ENCODE peak calls at places on chromosomes 13 and 19, in six cellular contexts. B is aorta, I is esophagus squamous epithelium, D is mammary epithelial cell, O is body of pancreas, V is cardiac fibroblast. S is an unnamed sample.
A peak's percentile ranks its signal among the peaks of the same experiment; 100 is the strongest.

GRCh38 chr13:110124201-110124600 is 182.8 kb downstream of the COL4A1 start:
- DNase-seq in V (no peak), I (no peak), B (no peak), D (no peak), O (no peak), S (no peak)

GRCh38 chr13:29402168-29402621 is 193.3 kb downstream of the SLC7A1 start:
- DNase-seq in B (no peak), D (peak; percentile 17), V (peak; percentile 1), I (no peak), O (no peak), S (peak; percentile 18)

GRCh38 chr19:47609885-47610545 is 1.1 kb downstream of the BICRA start:
- DNase-seq in I (no peak), B (peak; percentile 66), O (peak; percentile 38), D (peak; percentile 30), V (peak; percentile 57), S (no peak)

GRCh38 chr13:95154441-95154886 is 146.8 kb downstream of the ABCC4 start:
- DNase-seq in V (peak; percentile 15), B (no peak), O (no peak), I (no peak), D (peak; percentile 50), S (no peak)

GRCh38 chr13:75489502-75490263 is 7.7 kb upstream of the TBC1D4 start:
- DNase-seq in B (no peak), V (peak; percentile 80), O (peak; percentile 23), I (no peak), D (peak; percentile 55), S (no peak)

GRCh38 chr19:18596752-18597157 is 8.2 kb downstream of the REX1BD start:
- DNase-seq in I (no peak), B (peak; percentile 63), V (peak; percentile 43), O (peak; percentile 72), D (no peak), S (no peak)

GRCh38 chr19:38975861-38976271 is 324 bp upstream of the FBXO17 start:
- DNase-seq in O (peak; percentile 21), D (no peak), B (peak; percentile 50), I (no peak), V (peak; percentile 52), S (no peak)

GRCh38 chr19:55638864-55639359 is 1.9 kb upstream of the ZNF580 start:
- DNase-seq in V (peak; percentile 38), O (no peak), D (no peak), B (peak; percentile 50), I (no peak), S (no peak)

GRCh38 chr13:100887729-100888151 is 213.1 kb upstream of the TMTC4 start:
- DNase-seq in V (peak; percentile 15), B (no peak), I (no peak), D (no peak), O (no peak), S (peak; percentile 85)

GRCh38 chr19:52022193-52022592 is 6.0 kb downstream of the ZNF614 start:
- DNase-seq in D (no peak), V (no peak), I (no peak), O (no peak), B (no peak), S (no peak)

GRCh38 chr13:86729206-86729605 is 930.0 kb upstream of the SLITRK6 start:
- DNase-seq in I (no peak), V (no peak), B (no peak), D (no peak), O (no peak), S (no peak)

GRCh38 chr19:51064534-51065220 is at the start of gene KLK13:
- DNase-seq in I (no peak), V (peak; percentile 19), B (no peak), D (peak; percentile 12), O (peak; percentile 63), S (no peak)

GRCh38 chr13:94080527-94080926 is 399.0 kb downstream of the DCT start:
- DNase-seq in D (no peak), O (no peak), B (no peak), I (no peak), V (no peak), S (no peak)

GRCh38 chr13:40812102-40812501 is 22.7 kb downstream of the SLC25A15 start:
- DNase-seq in O (no peak), B (no peak), V (no peak), I (no peak), D (no peak), S (no peak)

GRCh38 chr19:54916822-54917221 is 10.9 kb downstream of the NCR1 start:
- DNase-seq in V (no peak), B (no peak), O (no peak), D (no peak), I (no peak), S (no peak)

GRCh38 chr13:83211301-83211700 is 671.0 kb downstream of the SLITRK1 start:
- DNase-seq in B (no peak), I (no peak), O (no peak), D (no peak), V (no peak), S (no peak)

GRCh38 chr13:63605962-63606361 is 2190.3 kb upstream of the PCDH20 start:
- DNase-seq in V (no peak), O (no peak), I (no peak), B (no peak), D (no peak), S (peak; percentile 19)

GRCh38 chr19:12935071-12935470 is 1.6 kb upstream of the FARSA start:
- DNase-seq in V (no peak), B (no peak), D (no peak), I (no peak), O (no peak), S (no peak)

GRCh38 chr19:11435833-11436313 is 438 bp downstream of the PRKCSH start:
- DNase-seq in I (peak; percentile 20), O (peak; percentile 36), V (peak; percentile 33), D (no peak), B (no peak), S (no peak)

GRCh38 chr13:25455146-25455545 is 83.4 kb downstream of the ATP8A2 start:
- DNase-seq in I (no peak), V (no peak), B (no peak), O (no peak), D (peak; percentile 76), S (no peak)

GRCh38 chr13:22903925-22904324 is 276.9 kb upstream of the SGCG start:
- DNase-seq in V (no peak), B (no peak), I (no peak), D (no peak), O (no peak), S (no peak)

GRCh38 chr13:113748101-113748861 is 10.7 kb upstream of the TMEM255B start:
- DNase-seq in I (no peak), D (no peak), V (no peak), B (peak; percentile 35), O (no peak), S (no peak)

GRCh38 chr19:31592456-31592855 is 243.2 kb upstream of the TSHZ3 start:
- DNase-seq in B (no peak), D (no peak), I (no peak), V (no peak), O (no peak), S (no peak)

GRCh38 chr13:50915562-50915961 is 6.0 kb downstream of the RNASEH2B start:
- DNase-seq in O (no peak), B (no peak), V (no peak), D (no peak), I (no peak), S (no peak)

GRCh38 chr13:109867766-109868165 is 81.4 kb upstream of the IRS2 start:
- DNase-seq in O (no peak), V (no peak), B (no peak), I (no peak), D (no peak), S (no peak)

GRCh38 chr19:4584670-4585460 is 25.4 kb upstream of the SEMA6B start:
- DNase-seq in V (no peak), D (no peak), I (no peak), O (no peak), B (no peak), S (no peak)

GRCh38 chr19:34409189-34410164 is 5.3 kb downstream of the PDCD2L start:
- DNase-seq in D (no peak), O (no peak), B (no peak), V (no peak), I (no peak), S (no peak)

GRCh38 chr13:111911141-111911720 is 155.7 kb upstream of the SOX1 start:
- DNase-seq in B (no peak), V (no peak), I (no peak), D (no peak), O (peak; percentile 1), S (no peak)

GRCh38 chr13:112637017-112637801 is 49.3 kb upstream of the TUBGCP3 start:
- DNase-seq in I (no peak), O (no peak), B (no peak), D (no peak), V (no peak), S (no peak)

GRCh38 chr19:741506-742131 is 9.3 kb upstream of the MISP start:
- DNase-seq in V (peak; percentile 33), B (no peak), O (no peak), D (no peak), I (no peak), S (no peak)

GRCh38 chr19:776549-776948 is 20.7 kb upstream of the PTBP1 start:
- DNase-seq in B (no peak), O (no peak), D (no peak), V (no peak), I (no peak), S (no peak)

GRCh38 chr19:6768236-6768785 is 1.1 kb upstream of the SH2D3A start:
- DNase-seq in O (no peak), D (no peak), I (no peak), V (no peak), B (no peak), S (no peak)
- H3K4me3 ChIP-seq in O (no peak overlapping the region), D (no peak overlapping the region), I (peak overlapping the region; percentile 74), V (no peak overlapping the region), B (no peak overlapping the region), S (no peak overlapping the region)

DNA sequence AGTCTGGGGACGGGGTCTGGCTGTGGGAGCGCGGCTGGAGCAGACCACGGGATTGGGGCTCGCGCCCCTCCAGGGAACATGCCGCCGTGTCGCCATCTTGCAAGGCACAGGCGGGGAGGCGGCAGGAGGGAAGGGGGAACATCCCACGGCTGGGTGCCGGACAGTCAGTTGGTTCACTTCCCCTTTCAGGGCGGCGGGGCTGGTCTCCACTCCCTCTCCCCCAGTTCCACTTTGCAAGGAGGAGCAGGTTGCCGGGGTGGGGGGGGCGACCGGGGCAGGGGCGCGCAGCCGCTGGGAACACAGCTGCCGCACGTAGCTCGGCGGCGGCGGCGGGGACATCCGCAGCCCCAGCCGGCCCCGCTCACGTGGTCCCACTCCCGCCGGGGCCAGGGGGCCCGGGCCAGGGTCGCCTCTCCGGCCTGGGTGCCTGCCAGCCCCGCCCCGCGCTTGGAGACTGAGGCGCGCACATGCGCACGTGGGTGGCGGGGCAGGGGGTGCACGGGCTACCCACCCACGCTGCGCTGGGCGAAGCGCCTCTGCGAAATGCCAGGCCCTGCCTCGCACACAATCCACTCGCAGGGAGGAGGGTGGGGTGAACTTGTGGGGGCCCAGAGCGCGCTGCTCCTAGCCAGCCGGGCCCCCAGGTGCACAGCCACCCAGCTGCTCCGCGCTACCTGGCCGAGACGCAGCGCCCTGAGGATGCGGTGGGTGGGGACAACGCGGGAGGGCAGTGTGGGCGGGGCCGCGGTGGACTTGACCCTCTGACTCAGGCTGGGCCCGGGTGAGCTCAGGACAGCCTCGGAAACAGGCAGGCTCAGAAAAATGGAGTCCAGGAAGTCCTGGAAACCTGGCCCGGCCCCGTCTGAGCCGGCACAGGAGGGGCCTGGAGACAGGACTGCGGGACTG is 6.4 kb downstream of the KLF16 start:
- DNase-seq in B (peak; percentile 91), O (peak; percentile 74), D (peak; percentile 81), I (no peak), V (peak; percentile 79), S (no peak)
- H3K4me3 ChIP-seq in B (no peak overlapping the region), O (no peak overlapping the region), D (no peak overlapping the region), I (peak overlapping the region; percentile 78), V (peak overlapping the region; percentile 32), S (peak overlapping the region; percentile 43)

GRCh38 chr13:43128504-43128929 is 105.1 kb downstream of the DNAJC15 start:
- DNase-seq in B (peak; percentile 52), I (no peak), O (no peak), D (no peak), V (peak; percentile 33), S (no peak)
- H3K4me3 ChIP-seq in B (no peak overlapping the region), I (peak overlapping the region; percentile 29), O (no peak overlapping the region), D (no peak overlapping the region), V (no peak overlapping the region), S (no peak overlapping the region)

GRCh38 chr19:40365010-40365409 is 16.5 kb downstream of the PLD3 start:
- DNase-seq in V (no peak), I (no peak), D (no peak), O (no peak), B (no peak), S (no peak)
- H3K4me3 ChIP-seq in V (no peak overlapping the region), I (no peak overlapping the region), D (peak overlapping the region; percentile 54), O (no peak overlapping the region), B (no peak overlapping the region), S (peak overlapping the region; percentile 58)